ENCODE peak calls at places on chromosomes 11 and 22, in seven cellular contexts. A, Q, P, R, Y, L and Z are unnamed samples.

GRCh38 chr11:2547806-2548205 is 103.0 kb downstream of the KCNQ1 start:
- DNase-seq in A (no peak), Q (no peak), P (no peak), R (no peak), Y (no peak), L (no peak), Z (no peak)

GRCh38 chr11:9763301-9763700 is 99.4 kb downstream of the SWAP70 start:
- DNase-seq in A (no peak), Q (no peak), P (no peak), R (no peak), Y (no peak), L (no peak), Z (no peak)

GRCh38 chr11:116644948-116645305 is 127.9 kb downstream of the BUD13 start:
- DNase-seq in A (no peak), Q (no peak), P (no peak), R (no peak), Y (no peak), L (no peak), Z (no peak)

GRCh38 chr11:92948116-92948515 is 21.3 kb upstream of the MTNR1B start:
- DNase-seq in A (no peak), Q (no peak), P (no peak), R (no peak), Y (no peak), L (no peak), Z (peak)

GRCh38 chr11:70772950-70773349 is 374.6 kb downstream of the CTTN start:
- DNase-seq in A (no peak), Q (no peak), P (no peak), R (no peak), Y (no peak), L (no peak), Z (no peak)

GRCh38 chr11:122656631-122657101 is 1.1 kb downstream of the UBASH3B start:
- DNase-seq in A (peak), Q (peak), P (no peak), R (no peak), Y (peak), L (no peak), Z (no peak)

GRCh38 chr11:134727204-134727603 is 315.2 kb upstream of the B3GAT1 start:
- DNase-seq in A (no peak), Q (no peak), P (no peak), R (no peak), Y (no peak), L (no peak), Z (no peak)

GRCh38 chr11:69650832-69651344 is 9.9 kb downstream of the CCND1 start:
- DNase-seq in A (no peak), Q (no peak), P (no peak), R (no peak), Y (no peak), L (no peak), Z (no peak)

GRCh38 chr11:131242616-131243015 is 127.8 kb upstream of the NTM start:
- DNase-seq in A (no peak), Q (no peak), P (no peak), R (no peak), Y (no peak), L (no peak), Z (no peak)

GRCh38 chr11:65502274-65502851 is 3.5 kb downstream of the MALAT1 start:
- DNase-seq in A (no peak), Q (no peak), P (no peak), R (no peak), Y (peak), L (no peak), Z (no peak)

GRCh38 chr22:45997077-45997774 is 20.3 kb upstream of the WNT7B start:
- DNase-seq in A (no peak), Q (no peak), P (peak), R (no peak), Y (peak), L (peak), Z (peak)

GRCh38 chr11:45983471-45983845 is 61.0 kb downstream of the LARGE2 start:
- DNase-seq in A (no peak), Q (no peak), P (no peak), R (no peak), Y (no peak), L (no peak), Z (no peak)

GRCh38 chr11:36239636-36240035 is 49.6 kb downstream of the COMMD9 start:
- DNase-seq in A (no peak), Q (no peak), P (no peak), R (no peak), Y (no peak), L (no peak), Z (no peak)

GRCh38 chr11:66530927-66531722 is 14.7 kb downstream of the ZDHHC24 start:
- DNase-seq in A (no peak), Q (no peak), P (no peak), R (no peak), Y (no peak), L (no peak), Z (no peak)

GRCh38 chr22:23685205-23685784 is 5.5 kb upstream of the RGL4 start:
- DNase-seq in A (no peak), Q (no peak), P (no peak), R (no peak), Y (peak), L (no peak), Z (no peak)

GRCh38 chr22:41526226-41526531 is 18.1 kb downstream of the POLR3H start:
- DNase-seq in A (no peak), Q (no peak), P (no peak), R (no peak), Y (no peak), L (no peak), Z (no peak)

GRCh38 chr11:76523147-76523546 is 78.3 kb downstream of the EMSY start:
- DNase-seq in A (no peak), Q (no peak), P (no peak), R (no peak), Y (no peak), L (no peak), Z (no peak)